ENCODE peak calls at places on chromosomes 3 and 15, in nine cellular contexts. L is left lung; S is HCT116; R is PC-3; A is thoracic aorta; E is RWPE2; C is heart left ventricle; W is IMR-90; F is CD8-positive, alpha-beta T cell. J is an unnamed sample.

GRCh38 chr3:11724615-11725339 is 81.1 kb upstream of the VGLL4 start:
- ATAC-seq in L (no peak), S (no peak), R (no peak), A (no peak), E (no peak), C (no peak), W (no peak), F (no peak), J (no peak)

GRCh38 chr3:161081675-161082462 is 23.3 kb downstream of the B3GALNT1 start:
- ATAC-seq in L (peak; percentile 39), S (no peak), R (no peak), A (no peak), E (no peak), C (peak; percentile 91), W (no peak), F (no peak), J (no peak)

GRCh38 chr3:176403531-176403930 is 793.8 kb downstream of the TBL1XR1 start:
- ATAC-seq in L (no peak), S (no peak), R (no peak), A (no peak), E (no peak), C (no peak), W (no peak), F (no peak), J (no peak)

GRCh38 chr15:44158111-44158510 is 37.0 kb downstream of the FRMD5 start:
- ATAC-seq in L (no peak), S (peak; percentile 46), R (peak; percentile 23), A (no peak), E (peak; percentile 7), C (no peak), W (no peak), F (no peak), J (no peak)

GRCh38 chr15:56040081-56041035 is 46.9 kb upstream of the NEDD4 start:
- ATAC-seq in L (peak; percentile 88), S (peak; percentile 87), R (peak; percentile 63), A (peak; percentile 97), E (peak; percentile 70), C (peak; percentile 80), W (peak; percentile 81), F (no peak), J (peak; percentile 97)

GRCh38 chr3:16150285-16150684 is 24.2 kb upstream of the GALNT15 start:
- ATAC-seq in L (no peak), S (peak; percentile 53), R (no peak), A (no peak), E (no peak), C (no peak), W (no peak), F (no peak), J (no peak)

GRCh38 chr3:129473067-129473765 is 33.2 kb downstream of the IFT122 start:
- ATAC-seq in L (no peak), S (no peak), R (no peak), A (no peak), E (no peak), C (no peak), W (peak; percentile 51), F (no peak), J (no peak)

GRCh38 chr3:61884794-61885193 is 323.4 kb downstream of the PTPRG start:
- ATAC-seq in L (no peak), S (no peak), R (no peak), A (no peak), E (no peak), C (no peak), W (no peak), F (no peak), J (no peak)

GRCh38 chr3:75249005-75249404 is 415.1 kb upstream of the FRG2C start:
- ATAC-seq in L (no peak), S (no peak), R (no peak), A (no peak), E (no peak), C (no peak), W (no peak), F (no peak), J (no peak)

GRCh38 chr3:150371741-150372254 is 36.3 kb upstream of the TSC22D2 start:
- ATAC-seq in L (peak; percentile 75), S (peak; percentile 54), R (peak; percentile 69), A (peak; percentile 97), E (peak; percentile 61), C (peak; percentile 94), W (peak; percentile 50), F (no peak), J (peak; percentile 92)

GRCh38 chr3:183328164-183328563 is 75.1 kb downstream of the B3GNT5 start:
- ATAC-seq in L (no peak), S (no peak), R (peak; percentile 4), A (no peak), E (peak; percentile 44), C (no peak), W (no peak), F (no peak), J (no peak)

GRCh38 chr3:186362409-186362757 is 349 bp upstream of the DGKG start:
- ATAC-seq in L (no peak), S (no peak), R (no peak), A (no peak), E (no peak), C (no peak), W (peak; percentile 21), F (no peak), J (no peak)

GRCh38 chr3:106862067-106862466 is 515.2 kb upstream of the CCDC54 start:
- ATAC-seq in L (no peak), S (no peak), R (peak; percentile 37), A (no peak), E (no peak), C (no peak), W (peak; percentile 91), F (no peak), J (no peak)

GRCh38 chr3:141632779-141633374 is 105.2 kb upstream of the RNF7 start:
- ATAC-seq in L (no peak), S (peak; percentile 49), R (no peak), A (no peak), E (no peak), C (no peak), W (no peak), F (no peak), J (no peak)

GRCh38 chr3:15347104-15347736 is 14.8 kb upstream of the SH3BP5 start:
- ATAC-seq in L (peak; percentile 36), S (peak; percentile 32), R (no peak), A (no peak), E (no peak), C (no peak), W (no peak), F (peak; percentile 29), J (no peak)

GRCh38 chr3:10695595-10696285 is 120.3 kb upstream of the SLC6A11 start:
- ATAC-seq in L (no peak), S (no peak), R (no peak), A (no peak), E (no peak), C (no peak), W (no peak), F (no peak), J (no peak)

GRCh38 chr15:65917407-65917756 is 48.1 kb downstream of the RAB11A start:
- ATAC-seq in L (no peak), S (no peak), R (no peak), A (no peak), E (no peak), C (no peak), W (no peak), F (no peak), J (no peak)

GRCh38 chr3:189334064-189334920 is 162.5 kb downstream of the TPRG1 start:
- ATAC-seq in L (peak; percentile 81), S (no peak), R (peak; percentile 92), A (no peak), E (peak; percentile 91), C (no peak), W (no peak), F (peak; percentile 46), J (no peak)

DNA sequence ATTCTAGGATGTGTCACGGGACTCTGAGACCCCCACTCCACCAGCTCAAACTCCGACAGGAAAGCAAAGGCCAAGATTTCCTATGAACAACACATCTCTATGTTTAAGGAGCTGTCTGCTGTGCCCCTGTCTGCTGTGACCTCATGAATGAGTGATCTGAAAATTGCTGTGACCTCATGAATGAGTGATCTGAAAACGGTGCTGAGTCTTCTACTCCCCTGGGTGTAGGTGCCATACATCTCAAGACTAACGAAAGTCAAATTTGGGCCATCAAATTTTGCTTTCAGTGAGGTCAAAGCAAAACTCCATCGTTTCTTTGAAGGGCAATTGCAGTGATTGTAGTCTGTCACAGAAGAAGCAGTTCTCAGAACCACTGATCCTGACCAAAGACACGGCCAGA is 24.4 kb downstream of the IL5RA start:
- ATAC-seq in L (no peak), S (no peak), R (no peak), A (no peak), E (no peak), C (no peak), W (no peak), F (no peak), J (no peak)
- TF ChIP-seq CTCF in L (no peak), S (no peak), R (no peak), A (no peak), E (no peak), C (no peak), W (no peak), F (no peak), J (no peak)

GRCh38 chr3:179493260-179493659 is 42.0 kb upstream of the GNB4 start:
- ATAC-seq in L (no peak), S (no peak), R (no peak), A (no peak), E (no peak), C (no peak), W (no peak), F (no peak), J (no peak)

GRCh38 chr3:179495483-179495882 is 44.2 kb upstream of the GNB4 start:
- ATAC-seq in L (no peak), S (no peak), R (no peak), A (no peak), E (no peak), C (no peak), W (no peak), F (no peak), J (no peak)
- H3K27ac ChIP-seq in L (no peak overlapping the region), S (no peak overlapping the region), R (no peak overlapping the region), A (no peak overlapping the region), E (no peak overlapping the region), C (no peak overlapping the region), W (no peak overlapping the region), F (no peak overlapping the region), J (no peak overlapping the region)

GRCh38 chr3:134949150-134949549 is 154.1 kb downstream of the EPHB1 start:
- ATAC-seq in L (no peak), S (no peak), R (no peak), A (no peak), E (no peak), C (no peak), W (no peak), F (no peak), J (no peak)
- TF ChIP-seq CTCF in L (no peak), S (no peak), R (no peak), A (no peak), E (no peak), C (no peak), W (no peak), F (no peak), J (no peak)

GRCh38 chr3:169923189-169923588 is 11.8 kb downstream of the SAMD7 start:
- ATAC-seq in L (no peak), S (no peak), R (no peak), A (no peak), E (no peak), C (peak; percentile 94), W (no peak), F (no peak), J (no peak)

DNA sequence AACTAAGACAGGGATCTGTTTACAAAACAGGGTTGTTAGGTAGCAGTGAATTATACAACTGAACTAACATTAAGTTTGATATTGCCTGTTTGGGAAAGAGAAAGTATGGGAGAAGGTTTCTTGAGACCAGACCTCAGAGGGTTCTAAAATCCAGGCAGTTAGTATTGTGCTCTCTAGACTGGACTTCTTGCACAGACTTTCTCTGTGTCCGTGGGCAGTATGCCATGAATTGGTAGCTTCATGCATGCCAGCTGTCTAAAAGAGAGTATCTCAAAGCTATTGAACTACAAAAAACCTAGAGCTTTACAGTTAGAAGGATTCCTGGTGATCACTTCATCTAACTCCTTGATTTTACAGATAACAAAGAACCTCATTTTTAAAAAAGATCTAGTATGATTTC is 12.5 kb downstream of the SAMD7 start:
- ATAC-seq in L (no peak), S (no peak), R (no peak), A (no peak), E (no peak), C (no peak), W (no peak), F (no peak), J (no peak)
- H3K27ac ChIP-seq in L (no peak overlapping the region), S (no peak overlapping the region), R (no peak overlapping the region), A (no peak overlapping the region), E (no peak overlapping the region), C (no peak overlapping the region), W (no peak overlapping the region), F (no peak overlapping the region), J (no peak overlapping the region)